ENCODE peak calls at places on chromosomes 6 and 20, in seven cellular contexts. One of them, this sample, is unnamed.

GRCh38 chr20:57564180-57564802 is 3.4 kb downstream of the PCK1 start:
- DNase-seq in HCT116: no peak
- DNase-seq in MM.1S: no peak
- DNase-seq in A549: no peak
- DNase-seq in ascending aorta: no peak
- DNase-seq in cardiac muscle cell: no peak
- DNase-seq in BE2C: no peak
- DNase-seq in this sample: no peak

GRCh38 chr6:52261229-52261628 is 16.9 kb upstream of the IL17F start:
- DNase-seq in A549: no peak
- DNase-seq in MM.1S: no peak
- DNase-seq in HCT116: no peak
- DNase-seq in BE2C: no peak
- DNase-seq in ascending aorta: no peak
- DNase-seq in cardiac muscle cell: no peak
- DNase-seq in this sample: no peak

GRCh38 chr6:156618600-156619205 is 158.5 kb upstream of the ARID1B start:
- DNase-seq in MM.1S: no peak
- DNase-seq in cardiac muscle cell: no peak
- DNase-seq in BE2C: peak; percentile 52
- DNase-seq in A549: no peak
- DNase-seq in HCT116: no peak
- DNase-seq in ascending aorta: no peak
- DNase-seq in this sample: peak; percentile 40

GRCh38 chr20:50663095-50663821 is 28.1 kb downstream of the RIPOR3 start:
- DNase-seq in BE2C: no peak
- DNase-seq in A549: no peak
- DNase-seq in HCT116: peak; percentile 36
- DNase-seq in cardiac muscle cell: no peak
- DNase-seq in MM.1S: peak; percentile 26
- DNase-seq in ascending aorta: no peak
- DNase-seq in this sample: no peak

GRCh38 chr20:36549942-36550796 is 8.8 kb downstream of the MYL9 start:
- DNase-seq in ascending aorta: no peak
- DNase-seq in MM.1S: no peak
- DNase-seq in cardiac muscle cell: peak; percentile 25
- DNase-seq in A549: no peak
- DNase-seq in BE2C: no peak
- DNase-seq in HCT116: no peak
- DNase-seq in this sample: no peak

GRCh38 chr6:71254323-71254722 is 34.3 kb upstream of the OGFRL1 start:
- DNase-seq in HCT116: no peak
- DNase-seq in ascending aorta: no peak
- DNase-seq in MM.1S: no peak
- DNase-seq in BE2C: peak; percentile 87
- DNase-seq in A549: no peak
- DNase-seq in cardiac muscle cell: no peak
- DNase-seq in this sample: peak; percentile 23

GRCh38 chr6:111238464-111239119 is 151.3 kb downstream of the SLC16A10 start:
- DNase-seq in ascending aorta: no peak
- DNase-seq in MM.1S: no peak
- DNase-seq in A549: no peak
- DNase-seq in BE2C: no peak
- DNase-seq in HCT116: no peak
- DNase-seq in cardiac muscle cell: no peak
- DNase-seq in this sample: no peak

GRCh38 chr6:29425075-29425474 is 10.3 kb downstream of the OR12D1 start:
- DNase-seq in HCT116: no peak
- DNase-seq in BE2C: no peak
- DNase-seq in cardiac muscle cell: no peak
- DNase-seq in MM.1S: no peak
- DNase-seq in ascending aorta: no peak
- DNase-seq in A549: no peak
- DNase-seq in this sample: no peak

GRCh38 chr6:139271056-139271455 is 20.7 kb downstream of the TXLNB start:
- DNase-seq in A549: no peak
- DNase-seq in cardiac muscle cell: no peak
- DNase-seq in BE2C: no peak
- DNase-seq in HCT116: no peak
- DNase-seq in MM.1S: no peak
- DNase-seq in ascending aorta: no peak
- DNase-seq in this sample: no peak

GRCh38 chr6:16292942-16293341 is 54.6 kb downstream of the GMPR start:
- DNase-seq in ascending aorta: peak; percentile 18
- DNase-seq in HCT116: no peak
- DNase-seq in A549: no peak
- DNase-seq in BE2C: no peak
- DNase-seq in MM.1S: no peak
- DNase-seq in cardiac muscle cell: no peak
- DNase-seq in this sample: no peak

GRCh38 chr6:144338474-144338873 is 53.3 kb downstream of the UTRN start:
- DNase-seq in A549: no peak
- DNase-seq in MM.1S: no peak
- DNase-seq in ascending aorta: no peak
- DNase-seq in BE2C: no peak
- DNase-seq in cardiac muscle cell: no peak
- DNase-seq in HCT116: no peak
- DNase-seq in this sample: no peak

GRCh38 chr6:34288581-34288980 is 39.8 kb upstream of the SMIM29 start:
- DNase-seq in A549: no peak
- DNase-seq in ascending aorta: no peak
- DNase-seq in MM.1S: peak; percentile 53
- DNase-seq in BE2C: no peak
- DNase-seq in cardiac muscle cell: no peak
- DNase-seq in HCT116: no peak
- DNase-seq in this sample: no peak

DNA sequence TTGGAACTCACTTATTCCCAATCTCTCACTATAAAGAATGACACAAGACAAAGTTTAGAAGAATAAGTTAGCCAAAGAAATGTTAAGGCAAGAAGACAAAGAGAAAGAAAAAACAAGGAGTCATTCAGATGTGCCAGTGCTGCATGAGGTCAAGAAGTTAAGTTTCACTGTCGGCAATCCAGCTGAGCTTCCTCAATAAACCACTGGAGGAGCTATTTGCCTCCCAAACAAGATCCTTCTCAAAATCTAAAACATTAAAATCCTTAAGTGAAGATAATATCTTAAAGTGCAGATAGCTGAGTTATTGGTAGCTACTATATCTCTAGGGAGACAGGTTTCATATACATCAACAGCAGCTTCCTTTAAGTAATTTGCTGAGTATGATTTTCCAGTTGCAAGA is 512.3 kb downstream of the HDGFL1 start:
- DNase-seq in HCT116: no peak
- DNase-seq in cardiac muscle cell: no peak
- DNase-seq in A549: no peak
- DNase-seq in MM.1S: peak; percentile 36
- DNase-seq in ascending aorta: no peak
- DNase-seq in BE2C: no peak
- DNase-seq in this sample: no peak
- TF ChIP-seq CTCF in HCT116: no peak
- TF ChIP-seq CTCF in cardiac muscle cell: no peak
- TF ChIP-seq CTCF in A549: no peak
- TF ChIP-seq CTCF in MM.1S: peak; percentile 24
- TF ChIP-seq CTCF in ascending aorta: no peak
- TF ChIP-seq CTCF in BE2C: peak; percentile 44
- TF ChIP-seq CTCF in this sample: peak; percentile 21

DNA sequence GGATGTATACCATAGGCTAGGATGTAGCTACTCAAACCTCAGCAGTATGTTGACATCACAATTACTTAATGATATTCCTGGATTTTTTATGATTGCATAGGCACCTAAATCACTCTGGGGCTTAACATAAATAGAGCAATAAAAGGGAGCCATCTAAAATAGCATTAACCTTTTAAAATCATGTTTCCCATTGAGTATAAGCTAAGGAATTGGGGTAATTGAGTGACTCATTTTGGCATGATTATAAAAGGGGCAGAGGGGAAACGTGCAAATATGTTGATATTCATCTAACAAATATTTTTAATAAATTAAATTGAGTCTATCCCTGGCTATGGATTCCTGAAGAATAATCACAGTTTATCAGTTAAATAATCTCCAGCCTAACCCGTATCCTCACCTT is 74.0 kb upstream of the ADGRF1 start:
- DNase-seq in A549: no peak
- DNase-seq in BE2C: no peak
- DNase-seq in HCT116: no peak
- DNase-seq in MM.1S: no peak
- DNase-seq in ascending aorta: no peak
- DNase-seq in cardiac muscle cell: no peak
- DNase-seq in this sample: no peak
- TF ChIP-seq CTCF in A549: no peak
- TF ChIP-seq CTCF in BE2C: no peak
- TF ChIP-seq CTCF in HCT116: no peak
- TF ChIP-seq CTCF in MM.1S: no peak
- TF ChIP-seq CTCF in ascending aorta: no peak
- TF ChIP-seq CTCF in cardiac muscle cell: no peak
- TF ChIP-seq CTCF in this sample: no peak

DNA sequence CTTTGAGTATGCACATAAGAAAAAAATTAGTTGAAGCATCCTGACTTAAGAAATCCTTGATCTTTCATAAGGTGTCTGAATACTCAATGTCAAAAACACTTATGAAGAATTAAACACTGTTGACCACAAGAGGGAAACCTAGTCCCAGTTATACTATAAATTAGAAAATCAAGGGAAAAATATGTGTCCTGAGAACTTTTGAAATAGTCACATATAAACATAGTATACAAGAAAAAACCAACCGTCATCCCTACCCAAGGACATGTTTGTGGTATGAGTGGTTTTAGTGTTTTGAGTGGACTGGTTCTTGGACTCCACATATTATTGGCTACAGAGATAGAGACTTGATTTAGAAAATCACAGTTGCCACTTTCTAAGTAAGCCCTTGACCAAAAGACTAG is 7.6 kb upstream of the HLA-DRA start:
- DNase-seq in A549: peak; percentile 7
- DNase-seq in ascending aorta: no peak
- DNase-seq in BE2C: no peak
- DNase-seq in HCT116: peak; percentile 40
- DNase-seq in cardiac muscle cell: peak; percentile 58
- DNase-seq in MM.1S: peak; percentile 44
- DNase-seq in this sample: no peak
- TF ChIP-seq CTCF in A549: peak; percentile 49
- TF ChIP-seq CTCF in ascending aorta: peak; percentile 21
- TF ChIP-seq CTCF in BE2C: peak; percentile 19
- TF ChIP-seq CTCF in HCT116: peak; percentile 79
- TF ChIP-seq CTCF in cardiac muscle cell: peak; percentile 34
- TF ChIP-seq CTCF in MM.1S: peak; percentile 53
- TF ChIP-seq CTCF in this sample: peak; percentile 52

GRCh38 chr20:34824861-34825529 is 456 bp downstream of the NCOA6 start:
- DNase-seq in MM.1S: peak; percentile 61
- DNase-seq in BE2C: peak; percentile 78
- DNase-seq in ascending aorta: peak; percentile 73
- DNase-seq in A549: peak; percentile 40
- DNase-seq in cardiac muscle cell: peak; percentile 55
- DNase-seq in HCT116: peak; percentile 2
- DNase-seq in this sample: peak; percentile 78
- TF ChIP-seq CTCF in MM.1S: no peak
- TF ChIP-seq CTCF in BE2C: no peak
- TF ChIP-seq CTCF in ascending aorta: no peak
- TF ChIP-seq CTCF in A549: no peak
- TF ChIP-seq CTCF in cardiac muscle cell: no peak
- TF ChIP-seq CTCF in HCT116: no peak
- TF ChIP-seq CTCF in this sample: no peak

DNA sequence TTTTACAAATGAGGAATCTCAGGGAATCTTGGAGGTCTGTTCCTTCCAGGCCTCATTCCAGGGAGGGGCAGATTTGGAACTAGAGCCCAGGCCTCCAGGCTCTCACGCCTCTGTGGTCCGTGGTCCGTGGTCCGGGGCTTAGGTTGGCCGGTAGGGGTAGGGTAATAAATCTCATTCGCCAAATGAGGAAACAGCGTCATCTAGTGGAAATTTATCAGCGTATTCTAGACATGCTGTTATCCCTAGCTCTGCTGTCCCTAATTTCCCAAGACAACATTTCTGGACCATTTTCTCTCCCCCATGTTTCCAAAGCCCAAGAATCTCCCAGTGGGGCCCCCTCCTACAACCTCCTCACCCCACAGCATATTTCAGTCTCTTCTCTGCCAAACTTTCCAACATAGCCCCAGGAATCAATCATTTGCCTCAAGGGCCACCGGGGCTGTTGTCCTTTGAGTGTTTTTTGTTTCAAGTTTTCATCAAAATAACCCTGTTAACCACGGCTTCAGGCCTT is 126.9 kb downstream of the ALDH8A1 start:
- DNase-seq in BE2C: peak; percentile 77
- DNase-seq in cardiac muscle cell: peak; percentile 93
- DNase-seq in HCT116: peak; percentile 86
- DNase-seq in A549: peak; percentile 66
- DNase-seq in ascending aorta: no peak
- DNase-seq in MM.1S: peak; percentile 79
- DNase-seq in this sample: peak; percentile 67
- TF ChIP-seq CTCF in BE2C: peak; percentile 96
- TF ChIP-seq CTCF in cardiac muscle cell: peak; percentile 85
- TF ChIP-seq CTCF in HCT116: peak; percentile 97
- TF ChIP-seq CTCF in A549: peak; percentile 89
- TF ChIP-seq CTCF in ascending aorta: peak; percentile 80
- TF ChIP-seq CTCF in MM.1S: peak; percentile 88
- TF ChIP-seq CTCF in this sample: peak; percentile 85

GRCh38 chr6:169885131-169885530 is 133.7 kb downstream of the ERMARD start:
- DNase-seq in A549: no peak
- DNase-seq in cardiac muscle cell: no peak
- DNase-seq in MM.1S: no peak
- DNase-seq in BE2C: no peak
- DNase-seq in HCT116: no peak
- DNase-seq in ascending aorta: no peak
- DNase-seq in this sample: no peak
- TF ChIP-seq CTCF in A549: no peak
- TF ChIP-seq CTCF in cardiac muscle cell: no peak
- TF ChIP-seq CTCF in MM.1S: no peak
- TF ChIP-seq CTCF in BE2C: no peak
- TF ChIP-seq CTCF in HCT116: no peak
- TF ChIP-seq CTCF in ascending aorta: no peak
- TF ChIP-seq CTCF in this sample: no peak